ENCODE peak calls at places on chromosomes 2 and 18, in seven cellular contexts. M, K, Q, W, X, Y and S are unnamed samples.

GRCh38 chr2:165423081-165423480 is 46.4 kb upstream of the CSRNP3 start:
- DNase-seq in M (no peak), K (no peak), Q (no peak), W (no peak), X (no peak), Y (no peak), S (no peak)

GRCh38 chr2:8502316-8502715 is 179.5 kb upstream of the ID2 start:
- DNase-seq in M (no peak), K (no peak), Q (no peak), W (no peak), X (no peak), Y (no peak), S (no peak)

GRCh38 chr2:33069894-33070651 is 123.3 kb downstream of the LTBP1 start:
- DNase-seq in M (peak), K (peak), Q (no peak), W (peak), X (no peak), Y (peak), S (peak)

GRCh38 chr2:28150211-28150879 is 242.3 kb upstream of the FOSL2 start:
- DNase-seq in M (no peak), K (no peak), Q (no peak), W (no peak), X (no peak), Y (peak), S (no peak)

GRCh38 chr2:210199186-210199765 is 26.0 kb downstream of the ACADL start:
- DNase-seq in M (no peak), K (peak), Q (no peak), W (no peak), X (no peak), Y (peak), S (peak)

GRCh38 chr2:129748653-129749052 is 230.8 kb upstream of the RAB6C start:
- DNase-seq in M (no peak), K (no peak), Q (no peak), W (no peak), X (no peak), Y (no peak), S (no peak)

GRCh38 chr2:176149484-176150337 is 1.6 kb upstream of the HOXD4 start:
- DNase-seq in M (no peak), K (no peak), Q (no peak), W (no peak), X (no peak), Y (no peak), S (no peak)

GRCh38 chr2:184879671-184880070 is 281.3 kb downstream of the ZNF804A start:
- DNase-seq in M (no peak), K (no peak), Q (no peak), W (no peak), X (no peak), Y (peak), S (peak)

GRCh38 chr18:58522157-58522556 is 106.7 kb downstream of the ALPK2 start:
- DNase-seq in M (no peak), K (no peak), Q (no peak), W (no peak), X (no peak), Y (no peak), S (no peak)

GRCh38 chr2:15584767-15585469 is 6.8 kb upstream of the DDX1 start:
- DNase-seq in M (no peak), K (peak), Q (no peak), W (no peak), X (no peak), Y (peak), S (no peak)

GRCh38 chr2:181304011-181304844 is 153.0 kb upstream of the ITGA4 start:
- DNase-seq in M (no peak), K (no peak), Q (no peak), W (no peak), X (no peak), Y (no peak), S (no peak)

GRCh38 chr2:189347540-189347939 is 93.7 kb upstream of the WDR75 start:
- DNase-seq in M (peak), K (peak), Q (no peak), W (no peak), X (no peak), Y (peak), S (peak)

GRCh38 chr18:45837283-45838070 is 12.0 kb downstream of the SIGLEC15 start:
- DNase-seq in M (no peak), K (no peak), Q (peak), W (peak), X (peak), Y (no peak), S (peak)

GRCh38 chr2:41926614-41927580 is 120.9 kb upstream of the PKDCC start:
- DNase-seq in M (no peak), K (no peak), Q (no peak), W (no peak), X (no peak), Y (no peak), S (no peak)

DNA sequence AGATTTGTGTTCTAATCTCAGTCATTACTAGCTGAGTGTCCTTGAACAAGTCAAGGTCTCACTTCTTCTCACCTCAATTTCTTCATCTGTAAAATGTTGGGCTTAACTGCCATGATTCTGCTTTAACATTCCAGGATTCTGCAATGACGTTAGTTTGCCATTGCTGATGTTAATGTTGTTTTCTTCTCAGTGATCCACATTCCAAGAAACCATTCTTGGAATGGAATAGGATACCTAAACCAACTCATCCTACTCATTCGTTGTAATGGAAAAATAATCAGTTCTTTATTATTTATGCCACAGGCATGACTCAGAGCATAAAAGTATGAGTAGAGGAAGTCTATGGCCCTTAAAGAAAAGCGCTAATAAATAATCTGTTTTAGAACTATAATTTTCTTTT is 140.2 kb upstream of the ETAA1 start:
- DNase-seq in M (peak), K (peak), Q (no peak), W (no peak), X (no peak), Y (peak), S (peak)
- TF ChIP-seq CTCF in M (no peak), K (no peak), Q (no peak), W (no peak), X (no peak), Y (no peak), S (no peak)

DNA sequence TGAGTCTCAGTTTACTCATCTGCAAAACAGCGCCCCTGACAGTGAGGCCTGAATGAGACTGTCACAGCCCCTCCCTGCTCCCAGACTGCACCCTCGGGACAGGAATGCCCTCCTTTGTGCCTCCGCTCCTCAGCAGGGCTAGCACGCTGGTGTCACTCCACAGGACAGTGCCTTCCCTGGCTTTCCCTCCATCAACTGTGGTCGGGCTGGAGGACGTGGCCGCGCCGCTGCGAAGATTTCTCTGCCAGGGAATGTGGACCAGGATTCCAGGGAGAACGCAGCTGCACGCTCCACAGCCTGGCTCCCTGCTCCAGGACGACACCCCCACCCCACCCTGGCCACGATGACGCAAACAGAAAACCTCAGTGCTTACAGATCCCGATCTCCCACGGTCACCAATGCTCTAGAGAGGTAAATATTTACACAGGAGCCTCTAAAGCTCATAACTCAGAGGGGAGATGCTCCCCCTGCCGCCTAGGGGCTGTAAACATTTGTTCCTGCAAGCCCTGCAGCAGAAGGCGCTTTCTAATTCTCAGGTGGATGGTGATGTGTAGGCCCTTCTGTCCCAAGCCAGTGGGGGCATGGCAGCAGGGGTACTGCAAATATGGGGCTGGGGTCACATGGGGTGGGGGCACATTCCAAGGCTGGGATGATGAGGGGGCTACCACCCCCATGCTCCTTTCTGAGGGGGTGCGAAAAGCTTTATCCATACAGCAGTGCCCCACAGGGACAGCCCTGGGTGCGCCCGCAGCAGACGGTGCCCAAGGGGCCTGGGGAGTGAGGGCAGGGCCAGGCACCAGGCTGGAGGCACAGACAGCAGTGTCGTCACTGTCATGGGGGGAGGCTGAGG is 12.4 kb downstream of the HS6ST1 start:
- DNase-seq in M (peak), K (peak), Q (no peak), W (peak), X (no peak), Y (peak), S (peak)
- TF ChIP-seq CTCF in M (peak), K (peak), Q (peak), W (no peak), X (no peak), Y (peak), S (peak)

GRCh38 chr2:119517433-119517832 is 6.8 kb downstream of the SCTR start:
- DNase-seq in M (no peak), K (peak), Q (peak), W (peak), X (peak), Y (peak), S (peak)
- TF ChIP-seq CTCF in M (peak), K (peak), Q (peak), W (peak), X (peak), Y (peak), S (peak)

DNA sequence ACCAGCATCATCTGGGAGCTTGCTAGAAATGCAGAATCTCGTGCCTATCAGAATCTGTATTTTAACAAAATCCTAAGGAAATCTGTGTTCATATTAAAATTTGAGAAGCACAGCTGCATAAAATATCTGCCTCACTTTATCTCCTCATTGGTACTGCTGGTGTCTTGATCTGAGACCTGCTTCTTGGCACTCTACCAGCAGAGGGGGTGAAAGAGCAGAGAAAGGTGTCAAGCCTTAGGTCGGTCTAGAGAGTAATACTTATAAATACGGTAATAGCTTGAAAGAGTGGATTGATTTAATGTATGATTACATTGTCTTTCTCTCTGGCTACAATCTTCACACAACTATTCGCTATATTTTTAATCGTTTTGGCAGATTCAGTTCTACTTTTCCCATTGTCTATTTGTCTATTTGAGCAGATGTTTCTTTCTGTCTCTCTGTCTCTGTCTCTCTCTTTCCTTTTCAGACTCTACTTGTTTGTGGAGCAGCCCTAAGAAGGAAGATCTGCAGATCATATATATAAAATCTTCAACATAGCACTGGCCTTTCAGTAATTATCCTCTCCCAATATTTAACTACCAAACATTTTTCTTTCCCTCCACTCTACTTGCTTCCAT is 1.7 kb upstream of the GCG start:
- DNase-seq in M (no peak), K (peak), Q (peak), W (peak), X (peak), Y (peak), S (peak)
- TF ChIP-seq CTCF in M (peak), K (peak), Q (peak), W (peak), X (peak), Y (peak), S (peak)

DNA sequence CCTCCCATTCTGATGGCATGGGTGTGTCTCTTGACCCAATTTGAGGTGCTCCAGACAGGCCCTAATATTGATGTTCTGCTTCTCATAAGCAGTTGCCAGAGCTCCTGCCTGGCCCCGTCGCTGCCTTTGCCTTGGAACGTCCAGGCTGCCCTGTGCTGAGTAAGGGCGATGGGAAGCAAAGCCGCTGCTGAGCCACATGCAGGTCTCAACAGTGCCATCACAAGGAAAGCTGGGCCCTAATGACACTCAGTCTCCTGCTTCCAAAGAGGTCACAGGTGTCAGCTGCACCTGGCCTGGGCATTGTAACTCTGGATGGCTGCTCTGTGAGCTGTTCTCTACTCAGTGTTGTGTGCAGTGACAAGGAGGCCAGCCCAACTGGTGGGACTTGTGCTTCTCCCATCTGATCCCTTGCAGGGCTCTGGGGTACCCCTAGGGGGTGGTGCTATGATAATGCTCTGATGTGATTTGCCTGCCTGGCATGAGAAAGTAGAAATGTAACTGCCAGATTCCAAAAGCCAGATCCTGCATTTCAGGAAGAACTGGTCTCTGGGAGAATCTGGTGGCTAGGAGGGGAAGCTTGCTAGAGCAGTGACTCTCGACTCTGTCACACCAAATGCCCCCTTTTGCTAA is 8.7 kb downstream of the TTC39C start:
- DNase-seq in M (no peak), K (no peak), Q (peak), W (no peak), X (peak), Y (no peak), S (no peak)
- TF ChIP-seq CTCF in M (no peak), K (no peak), Q (no peak), W (no peak), X (peak), Y (no peak), S (no peak)

DNA sequence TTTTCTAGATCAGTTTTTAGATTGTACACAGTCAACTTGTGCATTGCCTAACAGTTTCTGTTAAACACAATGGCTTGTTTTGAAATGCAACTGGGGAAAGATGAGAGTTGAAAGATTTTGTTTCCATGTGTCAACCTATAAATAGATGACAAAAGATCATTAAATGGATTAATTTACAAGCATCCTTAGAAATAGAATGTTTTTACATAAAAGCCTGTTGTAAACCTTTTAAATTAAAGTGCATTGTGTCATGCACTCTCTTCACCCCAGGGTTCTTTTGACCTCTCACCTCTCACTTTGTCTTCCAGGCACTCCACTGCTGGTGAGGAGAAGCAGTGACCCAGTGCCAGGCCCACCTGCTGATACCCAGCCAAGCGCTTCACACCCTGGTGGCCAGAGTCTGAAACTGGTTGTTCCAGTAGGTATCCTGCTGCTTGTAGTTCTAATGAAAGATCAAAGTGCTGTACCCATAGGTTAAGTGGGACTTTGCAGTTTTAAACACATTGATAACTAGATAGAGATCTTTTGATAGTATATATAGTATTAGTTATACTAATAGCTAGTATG is 502.1 kb downstream of the PARD3B start:
- DNase-seq in M (no peak), K (no peak), Q (peak), W (no peak), X (no peak), Y (no peak), S (no peak)
- TF ChIP-seq CTCF in M (no peak), K (no peak), Q (no peak), W (no peak), X (no peak), Y (no peak), S (no peak)

DNA sequence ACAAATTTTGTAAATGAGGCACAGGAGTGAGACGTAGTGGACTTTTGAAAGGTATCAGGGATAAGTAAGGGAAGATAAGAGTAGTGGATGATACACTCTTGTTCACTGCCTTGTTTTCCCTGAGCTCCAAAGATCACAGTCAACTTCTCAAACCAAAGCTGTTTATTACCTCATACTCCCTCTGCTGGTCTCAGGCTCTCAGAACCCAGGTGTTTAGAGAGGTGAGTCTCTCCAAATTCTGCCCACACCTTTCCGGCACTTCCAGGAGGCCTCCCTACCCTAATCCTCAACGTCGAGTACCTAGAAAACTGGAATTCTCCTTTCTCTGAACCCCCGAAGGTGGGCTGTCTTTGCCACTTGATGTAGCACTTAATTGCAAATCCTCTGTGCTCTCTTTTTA is 621.1 kb downstream of the BCL11A start:
- DNase-seq in M (no peak), K (no peak), Q (peak), W (no peak), X (no peak), Y (no peak), S (no peak)
- TF ChIP-seq CTCF in M (no peak), K (no peak), Q (no peak), W (no peak), X (no peak), Y (no peak), S (no peak)

DNA sequence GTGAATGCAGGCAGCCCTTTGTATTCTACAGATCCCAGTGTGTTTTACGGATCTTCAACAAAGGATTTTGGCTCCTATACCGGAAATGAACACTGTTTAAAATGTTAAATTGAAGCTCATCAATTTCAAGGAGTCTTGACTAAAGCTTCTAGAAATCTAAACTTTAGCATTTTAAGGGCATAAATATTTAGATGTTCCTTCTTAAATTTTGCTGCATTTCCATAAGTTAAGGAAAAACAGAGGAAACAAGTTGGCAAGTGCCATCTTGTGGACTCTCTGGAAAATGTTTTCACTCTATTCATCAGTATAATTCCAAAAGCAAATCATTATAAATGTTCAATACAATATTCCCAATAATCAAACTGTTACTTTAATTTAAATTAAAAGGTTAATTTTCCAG is 19.6 kb downstream of the CHN1 start:
- DNase-seq in M (no peak), K (peak), Q (no peak), W (no peak), X (no peak), Y (peak), S (peak)
- TF ChIP-seq CTCF in M (peak), K (peak), Q (no peak), W (peak), X (peak), Y (peak), S (peak)

GRCh38 chr2:240525802-240526201 is 32.0 kb downstream of the ANKMY1 start:
- DNase-seq in M (no peak), K (no peak), Q (no peak), W (no peak), X (no peak), Y (no peak), S (no peak)
- TF ChIP-seq CTCF in M (no peak), K (no peak), Q (no peak), W (no peak), X (no peak), Y (no peak), S (no peak)